ENCODE peak calls at places on chromosomes 6 and 20, in ten cellular contexts. F, A, M, L, Z, C, K, B, Q and D are unnamed samples.

GRCh38 chr6:46491201-46491788 is at the start of gene RCAN2:
- DNase-seq in K (peak; percentile 51), Z (peak; percentile 15), Q (no peak), F (peak; percentile 89), C (peak; percentile 59), A (peak; percentile 81), B (peak; percentile 63), M (peak; percentile 52), L (no peak), D (peak; percentile 44)

GRCh38 chr6:121847806-121848522 is 412.5 kb downstream of the GJA1 start:
- DNase-seq in A (no peak), B (no peak), L (no peak), Q (no peak), K (no peak), M (no peak), F (no peak), Z (no peak), C (no peak), D (no peak)

GRCh38 chr20:59084041-59084841 is 41.7 kb upstream of the PRELID3B start:
- DNase-seq in L (no peak), Q (no peak), Z (peak; percentile 6), C (no peak), B (no peak), K (no peak), F (no peak), A (no peak), M (no peak), D (no peak)

GRCh38 chr6:116764961-116765841 is at the start of gene FAM162B:
- DNase-seq in M (no peak), K (peak; percentile 18), B (peak; percentile 69), C (peak; percentile 38), Q (no peak), F (no peak), L (no peak), Z (no peak), A (peak; percentile 67), D (peak; percentile 23)

GRCh38 chr6:138572200-138572875 is 73.0 kb upstream of the NHSL1 start:
- DNase-seq in K (peak; percentile 20), C (peak; percentile 68), F (peak; percentile 71), L (peak; percentile 32), B (no peak), Q (peak; percentile 86), A (peak; percentile 88), M (no peak), Z (peak; percentile 81), D (no peak)

GRCh38 chr6:106886922-106887797 is 87.4 kb downstream of the CD24 start:
- DNase-seq in Q (no peak), L (no peak), F (no peak), B (no peak), Z (no peak), K (no peak), M (no peak), A (no peak), C (no peak), D (no peak)

GRCh38 chr20:41482647-41483552 is 116.3 kb upstream of the EMILIN3 start:
- DNase-seq in Z (peak; percentile 90), K (no peak), A (no peak), B (no peak), F (no peak), L (no peak), Q (peak; percentile 70), M (no peak), C (no peak), D (no peak)

GRCh38 chr6:129184808-129185366 is 301.9 kb downstream of the LAMA2 start:
- DNase-seq in A (no peak), Q (no peak), B (no peak), L (no peak), F (no peak), K (no peak), C (no peak), Z (peak; percentile 20), M (no peak), D (no peak)

GRCh38 chr6:43911354-43911624 is 141.3 kb downstream of the VEGFA start:
- DNase-seq in Z (no peak), K (no peak), F (no peak), L (no peak), Q (no peak), A (no peak), B (no peak), M (no peak), C (no peak), D (no peak)

GRCh38 chr6:43914272-43915147 is 144.5 kb downstream of the VEGFA start:
- DNase-seq in A (no peak), L (no peak), C (no peak), K (no peak), B (no peak), Q (no peak), F (no peak), Z (no peak), M (no peak), D (no peak)

GRCh38 chr6:43913388-43914271 is 143.6 kb downstream of the VEGFA start:
- DNase-seq in Z (peak; percentile 42), K (no peak), L (no peak), M (no peak), A (no peak), F (no peak), Q (no peak), C (no peak), B (no peak), D (no peak)

GRCh38 chr6:43911625-43912577 is 141.9 kb downstream of the VEGFA start:
- DNase-seq in L (no peak), B (no peak), C (no peak), K (no peak), A (no peak), Z (no peak), F (no peak), Q (no peak), M (no peak), D (no peak)

DNA sequence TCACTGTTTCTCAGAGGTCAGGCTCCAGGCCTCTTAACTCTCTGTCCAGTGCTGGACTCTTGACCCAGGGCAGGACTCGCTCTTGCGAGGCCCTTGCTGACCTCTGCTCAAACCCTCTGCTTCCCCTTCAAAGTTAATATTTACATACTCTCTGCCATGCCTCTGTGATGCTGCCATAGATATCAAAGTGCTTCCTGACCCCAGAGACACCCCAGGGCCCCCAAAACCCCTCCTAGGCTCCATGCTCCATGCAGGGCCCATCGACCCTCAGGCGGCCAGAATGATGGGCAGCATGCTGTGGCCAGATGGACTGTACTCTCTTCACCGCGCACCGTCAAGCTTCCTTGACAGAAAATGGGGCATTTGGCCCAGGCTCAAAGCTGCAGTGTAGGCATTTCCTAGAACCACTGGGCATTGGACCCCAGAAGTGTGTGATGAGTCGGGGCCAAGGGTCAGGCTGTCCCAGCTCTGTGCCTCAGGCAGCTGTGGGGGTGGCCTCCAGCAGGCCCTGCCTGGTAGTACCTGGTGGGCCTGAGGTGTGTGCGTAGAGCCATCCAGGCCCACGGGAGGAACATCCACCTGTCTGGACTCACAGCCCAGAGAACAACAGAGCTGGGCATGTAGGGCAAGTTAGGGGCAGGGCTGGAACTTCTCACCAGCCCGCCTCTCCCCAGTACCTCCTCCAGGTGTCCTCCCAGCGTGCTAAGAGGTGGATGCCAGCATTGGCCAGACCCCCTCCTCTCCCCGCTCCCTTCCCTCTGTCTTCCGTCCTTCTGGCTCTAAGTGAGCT is 142.8 kb downstream of the VEGFA start:
- DNase-seq in Z (no peak), L (no peak), M (no peak), Q (no peak), B (no peak), A (no peak), K (no peak), F (no peak), C (no peak), D (no peak)
- TF ChIP-seq CTCF in Z (no peak), L (no peak), M (no peak), Q (no peak), B (no peak), A (no peak), K (no peak), F (no peak), C (no peak), D (no peak)

DNA sequence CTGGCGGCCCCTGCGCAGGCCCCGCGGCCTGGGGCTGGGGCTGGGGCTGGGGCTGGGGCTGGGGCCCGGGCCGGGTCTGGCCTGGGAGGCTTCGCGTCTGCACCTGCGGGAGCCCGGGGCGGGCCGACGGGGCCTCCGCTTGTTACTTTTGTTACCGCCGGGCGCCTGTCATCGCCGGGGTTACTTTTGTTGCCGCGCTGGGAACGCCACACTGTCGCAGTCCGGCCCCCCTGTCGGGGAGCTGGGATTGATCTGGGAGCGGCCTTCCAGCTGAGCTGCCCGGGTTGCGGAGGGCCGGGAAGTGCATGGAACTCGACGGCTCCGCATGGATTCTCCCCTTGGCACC is 703 bp downstream of the OGFR start:
- DNase-seq in L (no peak), M (no peak), Q (no peak), B (peak; percentile 69), Z (peak; percentile 26), F (no peak), A (no peak), K (peak; percentile 45), C (no peak), D (no peak)
- TF ChIP-seq CTCF in L (no peak), M (no peak), Q (no peak), B (no peak), Z (peak; percentile 1), F (no peak), A (no peak), K (no peak), C (no peak), D (no peak)

GRCh38 chr6:35080821-35081425 is 60.2 kb downstream of the TCP11 start:
- DNase-seq in Q (no peak), M (no peak), Z (no peak), C (no peak), L (no peak), B (no peak), F (peak; percentile 63), A (peak; percentile 61), K (no peak), D (no peak)
- TF ChIP-seq CTCF in Q (no peak), M (no peak), Z (no peak), C (no peak), L (no peak), B (no peak), F (no peak), A (no peak), K (no peak), D (no peak)

GRCh38 chr6:2034256-2034655 is 211.1 kb downstream of the GMDS start:
- DNase-seq in A (no peak), Q (no peak), B (no peak), M (no peak), Z (no peak), C (no peak), F (no peak), L (no peak), K (no peak), D (no peak)

GRCh38 chr6:2036084-2037023 is 209.1 kb downstream of the GMDS start:
- DNase-seq in Q (no peak), F (no peak), C (no peak), L (no peak), M (no peak), A (no peak), Z (no peak), B (no peak), K (no peak), D (no peak)

GRCh38 chr6:2035046-2035445 is 210.4 kb downstream of the GMDS start:
- DNase-seq in K (no peak), C (no peak), A (no peak), F (no peak), Z (no peak), L (no peak), Q (no peak), B (no peak), M (no peak), D (no peak)

GRCh38 chr6:2038096-2038495 is 207.3 kb downstream of the GMDS start:
- DNase-seq in A (no peak), C (no peak), B (peak; percentile 59), F (no peak), Q (no peak), K (peak; percentile 26), M (no peak), L (no peak), Z (peak; percentile 33), D (no peak)

GRCh38 chr6:2037230-2037926 is 208.0 kb downstream of the GMDS start:
- DNase-seq in A (no peak), M (no peak), L (no peak), C (no peak), F (no peak), K (no peak), Q (no peak), Z (peak; percentile 61), B (no peak), D (no peak)
- TF ChIP-seq CTCF in A (no peak), M (peak; percentile 26), L (no peak), C (no peak), F (peak; percentile 36), K (no peak), Q (peak; percentile 25), Z (peak; percentile 47), B (peak; percentile 35), D (no peak)